ENCODE peak calls at places on chromosomes 16 and 17, in ten cellular contexts. B, N, I, G, S, O, U, V, W and L are unnamed samples.

GRCh38 chr17:45145035-45145389 is 3.3 kb upstream of the HEXIM1 start:
- DNase-seq in B (no peak), N (no peak), O (no peak), G (no peak), V (no peak), I (no peak), S (no peak), W (no peak), U (no peak), L (no peak)

GRCh38 chr16:14089283-14089823 is 18.2 kb downstream of the MRTFB start:
- DNase-seq in B (no peak), V (no peak), G (no peak), I (no peak), W (no peak), N (no peak), U (no peak), S (no peak), O (no peak), L (no peak)

GRCh38 chr17:28953444-28954118 is 2.3 kb upstream of the PHF12 start:
- DNase-seq in U (peak; percentile 89), N (peak; percentile 32), I (peak; percentile 60), S (peak; percentile 50), G (no peak), O (no peak), B (peak; percentile 59), V (peak; percentile 45), W (no peak), L (peak; percentile 61)

GRCh38 chr16:56625140-56625942 is at the start of gene MT1E:
- DNase-seq in O (no peak), W (peak; percentile 84), G (peak; percentile 90), V (peak; percentile 76), S (no peak), B (peak; percentile 75), U (peak; percentile 96), I (peak; percentile 42), N (peak; percentile 50), L (no peak)

GRCh38 chr16:87201052-87201451 is 116.1 kb downstream of the C16orf95 start:
- DNase-seq in O (no peak), G (peak; percentile 82), I (peak; percentile 63), U (no peak), S (no peak), B (no peak), V (peak; percentile 99), W (no peak), N (no peak), L (no peak)

GRCh38 chr17:683040-683439 is 31.6 kb downstream of the VPS53 start:
- DNase-seq in U (no peak), V (no peak), O (no peak), I (no peak), G (no peak), B (no peak), W (no peak), S (no peak), N (no peak), L (no peak)

GRCh38 chr16:52496051-52496876 is 50.7 kb downstream of the TOX3 start:
- DNase-seq in G (no peak), I (no peak), O (no peak), U (no peak), B (no peak), S (no peak), N (no peak), V (no peak), W (no peak), L (no peak)

GRCh38 chr17:63426041-63426916 is 19.8 kb downstream of the CYB561 start:
- DNase-seq in G (no peak), S (no peak), B (no peak), W (no peak), O (no peak), U (peak; percentile 59), I (no peak), V (no peak), N (no peak), L (no peak)

GRCh38 chr17:34098712-34099111 is 156.4 kb upstream of the CCL2 start:
- DNase-seq in O (no peak), I (no peak), W (no peak), N (no peak), B (no peak), G (no peak), V (no peak), S (no peak), U (no peak), L (no peak)

GRCh38 chr16:203246-203645 is 23.0 kb downstream of the HBQ1 start:
- DNase-seq in S (no peak), N (no peak), O (no peak), G (no peak), I (no peak), U (no peak), V (no peak), B (no peak), W (no peak), L (no peak)

GRCh38 chr17:12388206-12388605 is 277.5 kb upstream of the MYOCD start:
- DNase-seq in N (no peak), B (no peak), I (no peak), W (no peak), O (no peak), G (no peak), S (no peak), U (no peak), V (peak; percentile 91), L (no peak)

GRCh38 chr16:83574388-83574787 is 233.4 kb upstream of the HSBP1 start:
- DNase-seq in O (no peak), U (peak; percentile 32), G (no peak), S (no peak), W (no peak), V (peak; percentile 96), B (no peak), N (no peak), I (no peak), L (no peak)

GRCh38 chr16:61858996-61859395 is 177.2 kb downstream of the CDH8 start:
- DNase-seq in B (no peak), N (no peak), O (no peak), G (no peak), I (no peak), V (no peak), S (no peak), U (no peak), W (no peak), L (no peak)

GRCh38 chr17:48261297-48261880 is 153.8 kb downstream of the SNX11 start:
- DNase-seq in G (peak; percentile 29), W (no peak), U (no peak), B (no peak), V (peak; percentile 11), I (no peak), N (no peak), S (peak; percentile 59), O (no peak), L (peak; percentile 59)

GRCh38 chr16:1991588-1992474 is 2.1 kb downstream of the SYNGR3 start:
- DNase-seq in W (peak; percentile 92), U (peak; percentile 98), I (peak; percentile 85), N (peak; percentile 85), B (peak; percentile 83), S (peak; percentile 97), G (peak; percentile 97), V (peak; percentile 83), O (peak; percentile 82), L (peak; percentile 98)

GRCh38 chr16:2484898-2485508 is 10.1 kb downstream of the TBC1D24 start:
- DNase-seq in O (no peak), B (no peak), S (peak; percentile 65), N (no peak), I (no peak), G (no peak), V (no peak), U (no peak), W (no peak), L (no peak)

DNA sequence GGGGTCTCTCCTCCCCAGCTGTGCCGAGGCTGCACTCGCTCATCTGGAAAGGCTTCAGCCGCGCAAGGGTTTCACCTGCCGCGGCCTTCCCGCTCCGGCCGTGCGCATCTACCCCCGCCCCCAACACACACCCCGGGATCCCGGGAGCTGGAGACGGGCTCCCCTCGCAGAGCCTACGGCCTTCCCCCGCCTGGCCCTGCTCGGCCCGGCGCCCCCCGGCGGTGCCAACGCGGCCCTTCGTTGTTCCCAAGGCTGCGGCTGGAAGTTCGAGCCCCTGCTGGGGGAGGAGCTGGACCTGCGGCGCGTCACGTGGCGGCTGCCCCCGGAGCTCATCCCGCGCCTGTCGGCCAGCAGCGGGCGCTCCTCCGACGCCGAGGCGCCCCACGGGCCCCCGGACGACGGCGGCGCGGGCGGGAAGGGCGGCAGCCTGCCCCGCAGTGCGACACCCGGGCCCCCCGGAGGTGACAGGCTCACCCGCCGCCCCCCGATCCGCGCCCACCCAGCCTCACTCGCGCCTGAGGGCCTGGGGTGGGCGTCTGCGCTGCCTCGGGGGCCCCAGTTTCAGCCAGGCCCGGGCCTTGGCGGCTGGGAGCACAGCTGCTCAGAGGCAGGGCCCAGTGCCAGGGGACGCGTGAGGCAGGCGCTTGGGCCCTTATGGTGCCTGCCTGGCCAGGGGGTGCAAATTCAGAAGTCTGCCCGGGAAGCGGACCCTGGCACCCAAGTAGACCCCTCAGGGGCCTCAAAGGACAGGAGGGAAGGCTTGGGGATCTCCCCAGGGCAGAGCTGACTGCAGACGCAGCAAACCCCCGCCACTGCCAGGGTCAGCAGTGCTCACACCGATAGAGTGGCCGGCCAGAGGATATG is 11.2 kb downstream of the GALK1 start:
- DNase-seq in I (no peak), G (peak; percentile 80), U (no peak), S (peak; percentile 92), O (no peak), V (peak; percentile 56), N (no peak), W (no peak), B (peak; percentile 68), L (peak; percentile 84)
- TF ChIP-seq CTCF in I (peak; percentile 85), G (peak; percentile 77), U (no peak), S (peak; percentile 90), O (peak; percentile 35), V (peak; percentile 75), N (no peak), W (no peak), B (peak; percentile 85), L (peak; percentile 35)

GRCh38 chr17:76085066-76085730 is 6.2 kb downstream of the ZACN start:
- DNase-seq in G (no peak), W (no peak), B (no peak), S (no peak), I (no peak), O (no peak), U (no peak), N (no peak), V (no peak), L (no peak)
- TF ChIP-seq POLR2A in G (no peak), W (no peak), B (no peak), S (no peak), I (no peak), O (no peak), U (no peak), N (no peak), V (no peak), L (no peak)

DNA sequence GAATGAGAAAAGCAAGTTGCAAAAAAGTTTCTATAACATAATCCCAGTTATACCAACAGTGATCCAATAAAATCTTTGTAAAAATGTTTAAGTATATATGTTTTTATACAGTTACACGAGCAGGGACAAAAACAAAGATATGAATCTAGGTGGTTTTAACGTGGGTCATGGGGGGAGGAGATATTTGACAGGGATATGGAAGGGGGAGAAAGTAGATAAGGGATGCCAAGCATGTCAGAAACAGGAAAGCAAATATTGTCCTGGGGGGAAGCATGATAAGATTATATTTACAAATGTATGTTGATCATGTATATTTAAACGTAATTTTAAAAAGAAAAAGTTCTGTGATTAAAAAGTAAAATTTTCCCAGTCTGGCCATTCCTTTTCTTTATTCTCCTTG is 43.1 kb downstream of the TNRC6C start:
- DNase-seq in N (no peak), U (no peak), B (no peak), V (no peak), S (no peak), I (no peak), O (no peak), G (no peak), W (no peak), L (no peak)
- TF ChIP-seq CTCF in N (no peak), U (no peak), B (no peak), V (no peak), S (no peak), I (no peak), O (no peak), G (no peak), W (no peak), L (no peak)

GRCh38 chr17:76501018-76501826 is at the start of gene RHBDF2:
- DNase-seq in U (peak; percentile 99), V (peak; percentile 53), I (peak; percentile 79), G (peak; percentile 92), B (peak; percentile 78), W (peak; percentile 95), S (peak; percentile 98), N (peak; percentile 90), O (no peak), L (peak; percentile 97)
- TF ChIP-seq POLR2A in U (no peak), V (no peak), I (peak; percentile 69), G (peak; percentile 28), B (peak; percentile 61), W (no peak), S (peak; percentile 56), N (peak; percentile 95), O (no peak), L (peak; percentile 60)